ENCODE peak calls at places on chromosomes 6 and 20, in nine cellular contexts. One of them, this sample, is unnamed.

GRCh38 chr6:146028250-146028789 is 542 bp upstream of the GRM1 start:
- DNase-seq in HTR-8/SVneo: peak
- DNase-seq in nucleus accumbens: no peak
- DNase-seq in central memory CD4-positive, alpha-beta T cell: peak
- DNase-seq in NCI-H345: peak
- DNase-seq in head of caudate nucleus: peak
- DNase-seq in left ventricle myocardium superior: peak
- DNase-seq in AG04449: no peak
- DNase-seq in GM20000: peak
- DNase-seq in this sample: peak

GRCh38 chr20:10047427-10047826 is 12.6 kb downstream of the ANKEF1 start:
- DNase-seq in HTR-8/SVneo: no peak
- DNase-seq in nucleus accumbens: no peak
- DNase-seq in central memory CD4-positive, alpha-beta T cell: no peak
- DNase-seq in NCI-H345: no peak
- DNase-seq in head of caudate nucleus: no peak
- DNase-seq in left ventricle myocardium superior: no peak
- DNase-seq in AG04449: no peak
- DNase-seq in GM20000: no peak
- DNase-seq in this sample: peak

GRCh38 chr6:1376653-1377052 is 12.7 kb upstream of the FOXF2 start:
- DNase-seq in HTR-8/SVneo: no peak
- DNase-seq in nucleus accumbens: no peak
- DNase-seq in central memory CD4-positive, alpha-beta T cell: no peak
- DNase-seq in NCI-H345: no peak
- DNase-seq in head of caudate nucleus: no peak
- DNase-seq in left ventricle myocardium superior: no peak
- DNase-seq in AG04449: no peak
- DNase-seq in GM20000: no peak
- DNase-seq in this sample: no peak

GRCh38 chr20:184288-184687 is 5.2 kb downstream of the DEFB128 start:
- DNase-seq in HTR-8/SVneo: no peak
- DNase-seq in nucleus accumbens: no peak
- DNase-seq in central memory CD4-positive, alpha-beta T cell: no peak
- DNase-seq in NCI-H345: no peak
- DNase-seq in head of caudate nucleus: no peak
- DNase-seq in left ventricle myocardium superior: no peak
- DNase-seq in AG04449: no peak
- DNase-seq in GM20000: no peak
- DNase-seq in this sample: no peak

GRCh38 chr20:34017610-34018009 is 23.9 kb downstream of the RALY start:
- DNase-seq in HTR-8/SVneo: peak
- DNase-seq in nucleus accumbens: no peak
- DNase-seq in central memory CD4-positive, alpha-beta T cell: no peak
- DNase-seq in NCI-H345: no peak
- DNase-seq in head of caudate nucleus: no peak
- DNase-seq in left ventricle myocardium superior: no peak
- DNase-seq in AG04449: peak
- DNase-seq in GM20000: no peak
- DNase-seq in this sample: no peak

GRCh38 chr6:127464881-127465459 is 5.8 kb upstream of the KIAA0408 start:
- DNase-seq in HTR-8/SVneo: peak
- DNase-seq in nucleus accumbens: peak
- DNase-seq in central memory CD4-positive, alpha-beta T cell: peak
- DNase-seq in NCI-H345: peak
- DNase-seq in head of caudate nucleus: peak
- DNase-seq in left ventricle myocardium superior: peak
- DNase-seq in AG04449: no peak
- DNase-seq in GM20000: peak
- DNase-seq in this sample: peak

GRCh38 chr6:78639505-78640110 is 227.7 kb upstream of the IRAK1BP1 start:
- DNase-seq in HTR-8/SVneo: no peak
- DNase-seq in nucleus accumbens: no peak
- DNase-seq in central memory CD4-positive, alpha-beta T cell: no peak
- DNase-seq in NCI-H345: no peak
- DNase-seq in head of caudate nucleus: no peak
- DNase-seq in left ventricle myocardium superior: no peak
- DNase-seq in AG04449: no peak
- DNase-seq in GM20000: no peak
- DNase-seq in this sample: no peak

GRCh38 chr6:135667694-135668455 is 170.3 kb upstream of the AHI1 start:
- DNase-seq in HTR-8/SVneo: peak
- DNase-seq in nucleus accumbens: no peak
- DNase-seq in central memory CD4-positive, alpha-beta T cell: no peak
- DNase-seq in NCI-H345: peak
- DNase-seq in head of caudate nucleus: no peak
- DNase-seq in left ventricle myocardium superior: peak
- DNase-seq in AG04449: no peak
- DNase-seq in GM20000: no peak
- DNase-seq in this sample: peak

GRCh38 chr20:2626853-2627541 is 25.4 kb upstream of the NOP56 start:
- DNase-seq in HTR-8/SVneo: no peak
- DNase-seq in nucleus accumbens: no peak
- DNase-seq in central memory CD4-positive, alpha-beta T cell: no peak
- DNase-seq in NCI-H345: no peak
- DNase-seq in head of caudate nucleus: no peak
- DNase-seq in left ventricle myocardium superior: no peak
- DNase-seq in AG04449: peak
- DNase-seq in GM20000: no peak
- DNase-seq in this sample: no peak

GRCh38 chr6:100673641-100674040 is 207.5 kb downstream of the ASCC3 start:
- DNase-seq in HTR-8/SVneo: no peak
- DNase-seq in nucleus accumbens: no peak
- DNase-seq in central memory CD4-positive, alpha-beta T cell: no peak
- DNase-seq in NCI-H345: no peak
- DNase-seq in head of caudate nucleus: no peak
- DNase-seq in left ventricle myocardium superior: no peak
- DNase-seq in AG04449: no peak
- DNase-seq in GM20000: no peak
- DNase-seq in this sample: no peak

GRCh38 chr20:1782181-1782580 is 113.0 kb upstream of the SIRPA start:
- DNase-seq in HTR-8/SVneo: no peak
- DNase-seq in nucleus accumbens: no peak
- DNase-seq in central memory CD4-positive, alpha-beta T cell: no peak
- DNase-seq in NCI-H345: no peak
- DNase-seq in head of caudate nucleus: no peak
- DNase-seq in left ventricle myocardium superior: no peak
- DNase-seq in AG04449: no peak
- DNase-seq in GM20000: no peak
- DNase-seq in this sample: no peak

GRCh38 chr6:41077536-41077935 is 4.8 kb downstream of the NFYA start:
- DNase-seq in HTR-8/SVneo: no peak
- DNase-seq in nucleus accumbens: no peak
- DNase-seq in central memory CD4-positive, alpha-beta T cell: no peak
- DNase-seq in NCI-H345: no peak
- DNase-seq in head of caudate nucleus: no peak
- DNase-seq in left ventricle myocardium superior: no peak
- DNase-seq in AG04449: no peak
- DNase-seq in GM20000: no peak
- DNase-seq in this sample: no peak

GRCh38 chr6:163579111-163579879 is 164.8 kb downstream of the QKI start:
- DNase-seq in HTR-8/SVneo: no peak
- DNase-seq in nucleus accumbens: no peak
- DNase-seq in central memory CD4-positive, alpha-beta T cell: no peak
- DNase-seq in NCI-H345: no peak
- DNase-seq in head of caudate nucleus: peak
- DNase-seq in left ventricle myocardium superior: no peak
- DNase-seq in AG04449: no peak
- DNase-seq in GM20000: no peak
- DNase-seq in this sample: peak

GRCh38 chr6:7841781-7842468 is 68.7 kb downstream of the TXNDC5 start:
- DNase-seq in HTR-8/SVneo: no peak
- DNase-seq in nucleus accumbens: no peak
- DNase-seq in central memory CD4-positive, alpha-beta T cell: no peak
- DNase-seq in NCI-H345: no peak
- DNase-seq in head of caudate nucleus: no peak
- DNase-seq in left ventricle myocardium superior: no peak
- DNase-seq in AG04449: no peak
- DNase-seq in GM20000: no peak
- DNase-seq in this sample: no peak

GRCh38 chr6:40419377-40419776 is 167.8 kb downstream of the LRFN2 start:
- DNase-seq in HTR-8/SVneo: no peak
- DNase-seq in nucleus accumbens: no peak
- DNase-seq in central memory CD4-positive, alpha-beta T cell: no peak
- DNase-seq in NCI-H345: no peak
- DNase-seq in head of caudate nucleus: no peak
- DNase-seq in left ventricle myocardium superior: no peak
- DNase-seq in AG04449: no peak
- DNase-seq in GM20000: no peak
- DNase-seq in this sample: peak

GRCh38 chr20:49136817-49137571 is 51.1 kb downstream of the STAU1 start:
- DNase-seq in HTR-8/SVneo: no peak
- DNase-seq in nucleus accumbens: no peak
- DNase-seq in central memory CD4-positive, alpha-beta T cell: no peak
- DNase-seq in NCI-H345: no peak
- DNase-seq in head of caudate nucleus: no peak
- DNase-seq in left ventricle myocardium superior: no peak
- DNase-seq in AG04449: no peak
- DNase-seq in GM20000: no peak
- DNase-seq in this sample: no peak

GRCh38 chr6:14706378-14706929 is 539.4 kb upstream of the JARID2 start:
- DNase-seq in HTR-8/SVneo: peak
- DNase-seq in nucleus accumbens: no peak
- DNase-seq in central memory CD4-positive, alpha-beta T cell: no peak
- DNase-seq in NCI-H345: no peak
- DNase-seq in head of caudate nucleus: no peak
- DNase-seq in left ventricle myocardium superior: peak
- DNase-seq in AG04449: peak
- DNase-seq in GM20000: no peak
- DNase-seq in this sample: no peak

GRCh38 chr20:4767084-4767483 is 45.4 kb downstream of the PRND start:
- DNase-seq in HTR-8/SVneo: no peak
- DNase-seq in nucleus accumbens: no peak
- DNase-seq in central memory CD4-positive, alpha-beta T cell: no peak
- DNase-seq in NCI-H345: no peak
- DNase-seq in head of caudate nucleus: no peak
- DNase-seq in left ventricle myocardium superior: no peak
- DNase-seq in AG04449: no peak
- DNase-seq in GM20000: no peak
- DNase-seq in this sample: no peak

GRCh38 chr6:157251565-157252247 is 71.6 kb downstream of the TMEM242 start:
- DNase-seq in HTR-8/SVneo: no peak
- DNase-seq in nucleus accumbens: no peak
- DNase-seq in central memory CD4-positive, alpha-beta T cell: no peak
- DNase-seq in NCI-H345: no peak
- DNase-seq in head of caudate nucleus: no peak
- DNase-seq in left ventricle myocardium superior: no peak
- DNase-seq in AG04449: no peak
- DNase-seq in GM20000: no peak
- DNase-seq in this sample: no peak

GRCh38 chr6:47464052-47464451 is 13.5 kb upstream of the CD2AP start:
- DNase-seq in HTR-8/SVneo: no peak
- DNase-seq in nucleus accumbens: no peak
- DNase-seq in central memory CD4-positive, alpha-beta T cell: no peak
- DNase-seq in NCI-H345: peak
- DNase-seq in head of caudate nucleus: no peak
- DNase-seq in left ventricle myocardium superior: no peak
- DNase-seq in AG04449: no peak
- DNase-seq in GM20000: no peak
- DNase-seq in this sample: peak

GRCh38 chr6:52512199-52512598 is 64.7 kb downstream of the TRAM2 start:
- DNase-seq in HTR-8/SVneo: peak
- DNase-seq in nucleus accumbens: no peak
- DNase-seq in central memory CD4-positive, alpha-beta T cell: no peak
- DNase-seq in NCI-H345: no peak
- DNase-seq in head of caudate nucleus: no peak
- DNase-seq in left ventricle myocardium superior: peak
- DNase-seq in AG04449: no peak
- DNase-seq in GM20000: no peak
- DNase-seq in this sample: no peak

GRCh38 chr20:13723015-13723414 is 61.7 kb downstream of the ESF1 start:
- DNase-seq in HTR-8/SVneo: no peak
- DNase-seq in nucleus accumbens: no peak
- DNase-seq in central memory CD4-positive, alpha-beta T cell: no peak
- DNase-seq in NCI-H345: no peak
- DNase-seq in head of caudate nucleus: no peak
- DNase-seq in left ventricle myocardium superior: no peak
- DNase-seq in AG04449: no peak
- DNase-seq in GM20000: no peak
- DNase-seq in this sample: no peak

GRCh38 chr6:7151381-7151780 is 43.6 kb downstream of the RREB1 start:
- DNase-seq in HTR-8/SVneo: no peak
- DNase-seq in nucleus accumbens: no peak
- DNase-seq in central memory CD4-positive, alpha-beta T cell: no peak
- DNase-seq in NCI-H345: no peak
- DNase-seq in head of caudate nucleus: no peak
- DNase-seq in left ventricle myocardium superior: no peak
- DNase-seq in AG04449: no peak
- DNase-seq in GM20000: no peak
- DNase-seq in this sample: peak

GRCh38 chr20:48892849-48893352 is 28.6 kb upstream of the ARFGEF2 start:
- DNase-seq in HTR-8/SVneo: no peak
- DNase-seq in nucleus accumbens: no peak
- DNase-seq in central memory CD4-positive, alpha-beta T cell: no peak
- DNase-seq in NCI-H345: no peak
- DNase-seq in head of caudate nucleus: no peak
- DNase-seq in left ventricle myocardium superior: no peak
- DNase-seq in AG04449: no peak
- DNase-seq in GM20000: no peak
- DNase-seq in this sample: peak

GRCh38 chr20:17298169-17298568 is 71.3 kb downstream of the PCSK2 start:
- DNase-seq in HTR-8/SVneo: no peak
- DNase-seq in nucleus accumbens: no peak
- DNase-seq in central memory CD4-positive, alpha-beta T cell: no peak
- DNase-seq in NCI-H345: no peak
- DNase-seq in head of caudate nucleus: no peak
- DNase-seq in left ventricle myocardium superior: no peak
- DNase-seq in AG04449: no peak
- DNase-seq in GM20000: no peak
- DNase-seq in this sample: peak

GRCh38 chr6:17679726-17680125 is 27.0 kb downstream of the NUP153 start:
- DNase-seq in HTR-8/SVneo: no peak
- DNase-seq in nucleus accumbens: no peak
- DNase-seq in central memory CD4-positive, alpha-beta T cell: no peak
- DNase-seq in NCI-H345: no peak
- DNase-seq in head of caudate nucleus: no peak
- DNase-seq in left ventricle myocardium superior: no peak
- DNase-seq in AG04449: no peak
- DNase-seq in GM20000: no peak
- DNase-seq in this sample: no peak

GRCh38 chr6:1178590-1178989 is 133.3 kb upstream of the FOXQ1 start:
- DNase-seq in HTR-8/SVneo: no peak
- DNase-seq in nucleus accumbens: no peak
- DNase-seq in central memory CD4-positive, alpha-beta T cell: no peak
- DNase-seq in NCI-H345: no peak
- DNase-seq in head of caudate nucleus: no peak
- DNase-seq in left ventricle myocardium superior: no peak
- DNase-seq in AG04449: no peak
- DNase-seq in GM20000: no peak
- DNase-seq in this sample: no peak

GRCh38 chr6:18039481-18039880 is 52.0 kb upstream of the KIF13A start:
- DNase-seq in HTR-8/SVneo: no peak
- DNase-seq in nucleus accumbens: no peak
- DNase-seq in central memory CD4-positive, alpha-beta T cell: no peak
- DNase-seq in NCI-H345: no peak
- DNase-seq in head of caudate nucleus: no peak
- DNase-seq in left ventricle myocardium superior: no peak
- DNase-seq in AG04449: no peak
- DNase-seq in GM20000: no peak
- DNase-seq in this sample: no peak

GRCh38 chr6:4464638-4465037 is 311.6 kb upstream of the CDYL start:
- DNase-seq in HTR-8/SVneo: no peak
- DNase-seq in nucleus accumbens: no peak
- DNase-seq in central memory CD4-positive, alpha-beta T cell: no peak
- DNase-seq in NCI-H345: no peak
- DNase-seq in head of caudate nucleus: no peak
- DNase-seq in left ventricle myocardium superior: no peak
- DNase-seq in AG04449: no peak
- DNase-seq in GM20000: no peak
- DNase-seq in this sample: no peak

GRCh38 chr20:49424536-49424935 is 57.9 kb downstream of the KCNB1 start:
- DNase-seq in HTR-8/SVneo: no peak
- DNase-seq in nucleus accumbens: peak
- DNase-seq in central memory CD4-positive, alpha-beta T cell: no peak
- DNase-seq in NCI-H345: peak
- DNase-seq in head of caudate nucleus: peak
- DNase-seq in left ventricle myocardium superior: no peak
- DNase-seq in AG04449: no peak
- DNase-seq in GM20000: no peak
- DNase-seq in this sample: peak

GRCh38 chr6:43847741-43848630 is 78.0 kb downstream of the VEGFA start:
- DNase-seq in HTR-8/SVneo: no peak
- DNase-seq in nucleus accumbens: no peak
- DNase-seq in central memory CD4-positive, alpha-beta T cell: no peak
- DNase-seq in NCI-H345: no peak
- DNase-seq in head of caudate nucleus: no peak
- DNase-seq in left ventricle myocardium superior: no peak
- DNase-seq in AG04449: no peak
- DNase-seq in GM20000: no peak
- DNase-seq in this sample: peak